ENCODE peak calls at places on chromosome 3, in five cellular contexts. One of them, this sample, is unnamed.

GRCh38 chr3:150020527-150020926 is 49.8 kb upstream of the PFN2 start:
- DNase-seq in Karpas-422: no peak
- DNase-seq in nucleus accumbens: no peak
- DNase-seq in T-helper 17 cell: no peak
- DNase-seq in thoracic aorta: no peak
- DNase-seq in this sample: no peak

GRCh38 chr3:29171583-29171990 is 109.3 kb upstream of the RBMS3 start:
- DNase-seq in nucleus accumbens: no peak
- DNase-seq in T-helper 17 cell: no peak
- DNase-seq in Karpas-422: no peak
- DNase-seq in thoracic aorta: no peak
- DNase-seq in this sample: no peak

GRCh38 chr3:110680365-110680909 is 391.2 kb upstream of the NECTIN3 start:
- DNase-seq in T-helper 17 cell: no peak
- DNase-seq in nucleus accumbens: no peak
- DNase-seq in thoracic aorta: no peak
- DNase-seq in Karpas-422: no peak
- DNase-seq in this sample: no peak

GRCh38 chr3:50299929-50300680 is 900 bp upstream of the HYAL3 start:
- DNase-seq in thoracic aorta: no peak
- DNase-seq in T-helper 17 cell: no peak
- DNase-seq in Karpas-422: no peak
- DNase-seq in nucleus accumbens: no peak
- DNase-seq in this sample: peak

GRCh38 chr3:42023380-42023779 is 61.5 kb upstream of the ULK4 start:
- DNase-seq in thoracic aorta: no peak
- DNase-seq in Karpas-422: no peak
- DNase-seq in nucleus accumbens: no peak
- DNase-seq in T-helper 17 cell: no peak
- DNase-seq in this sample: no peak

GRCh38 chr3:127224118-127224517 is 31.2 kb downstream of the PRR23E start:
- DNase-seq in nucleus accumbens: no peak
- DNase-seq in Karpas-422: peak
- DNase-seq in T-helper 17 cell: no peak
- DNase-seq in thoracic aorta: no peak
- DNase-seq in this sample: no peak

GRCh38 chr3:148178508-148178907 is 519.2 kb upstream of the AGTR1 start:
- DNase-seq in thoracic aorta: no peak
- DNase-seq in T-helper 17 cell: no peak
- DNase-seq in Karpas-422: no peak
- DNase-seq in nucleus accumbens: no peak
- DNase-seq in this sample: no peak

GRCh38 chr3:158935846-158936245 is 134.0 kb downstream of the MFSD1 start:
- DNase-seq in T-helper 17 cell: no peak
- DNase-seq in Karpas-422: no peak
- DNase-seq in thoracic aorta: no peak
- DNase-seq in nucleus accumbens: no peak
- DNase-seq in this sample: no peak

GRCh38 chr3:157464283-157464682 is 27.6 kb downstream of the PTX3 start:
- DNase-seq in T-helper 17 cell: no peak
- DNase-seq in nucleus accumbens: no peak
- DNase-seq in thoracic aorta: no peak
- DNase-seq in Karpas-422: no peak
- DNase-seq in this sample: no peak

GRCh38 chr3:126683506-126683905 is 20.5 kb upstream of the CHCHD6 start:
- DNase-seq in thoracic aorta: no peak
- DNase-seq in T-helper 17 cell: no peak
- DNase-seq in nucleus accumbens: no peak
- DNase-seq in Karpas-422: no peak
- DNase-seq in this sample: no peak

GRCh38 chr3:125140817-125141595 is 71.5 kb downstream of the SLC12A8 start:
- DNase-seq in Karpas-422: no peak
- DNase-seq in T-helper 17 cell: no peak
- DNase-seq in nucleus accumbens: no peak
- DNase-seq in thoracic aorta: no peak
- DNase-seq in this sample: no peak

GRCh38 chr3:48548731-48549705 is 7.6 kb downstream of the PFKFB4 start:
- DNase-seq in thoracic aorta: peak
- DNase-seq in nucleus accumbens: no peak
- DNase-seq in T-helper 17 cell: peak
- DNase-seq in Karpas-422: peak
- DNase-seq in this sample: peak

GRCh38 chr3:38247366-38248035 is 18.1 kb upstream of the SLC22A13 start:
- DNase-seq in nucleus accumbens: no peak
- DNase-seq in T-helper 17 cell: no peak
- DNase-seq in Karpas-422: no peak
- DNase-seq in thoracic aorta: no peak
- DNase-seq in this sample: no peak

GRCh38 chr3:65955792-65956477 is 82.8 kb downstream of the MAGI1 start:
- DNase-seq in Karpas-422: no peak
- DNase-seq in nucleus accumbens: no peak
- DNase-seq in T-helper 17 cell: no peak
- DNase-seq in thoracic aorta: no peak
- DNase-seq in this sample: no peak

GRCh38 chr3:55409802-55410201 is 77.3 kb downstream of the WNT5A start:
- DNase-seq in Karpas-422: no peak
- DNase-seq in thoracic aorta: no peak
- DNase-seq in nucleus accumbens: no peak
- DNase-seq in T-helper 17 cell: no peak
- DNase-seq in this sample: no peak

GRCh38 chr3:168511428-168512014 is 415.8 kb upstream of the GOLIM4 start:
- DNase-seq in nucleus accumbens: no peak
- DNase-seq in T-helper 17 cell: no peak
- DNase-seq in Karpas-422: peak
- DNase-seq in thoracic aorta: no peak
- DNase-seq in this sample: no peak

GRCh38 chr3:46935168-46935858 is 41.2 kb downstream of the CCDC12 start:
- DNase-seq in Karpas-422: no peak
- DNase-seq in T-helper 17 cell: no peak
- DNase-seq in nucleus accumbens: no peak
- DNase-seq in thoracic aorta: peak
- DNase-seq in this sample: peak

GRCh38 chr3:87182023-87182422 is 45.1 kb upstream of the CHMP2B start:
- DNase-seq in thoracic aorta: no peak
- DNase-seq in T-helper 17 cell: no peak
- DNase-seq in nucleus accumbens: no peak
- DNase-seq in Karpas-422: no peak
- DNase-seq in this sample: no peak

GRCh38 chr3:126127904-126128303 is 44.0 kb upstream of the SLC41A3 start:
- DNase-seq in Karpas-422: no peak
- DNase-seq in T-helper 17 cell: no peak
- DNase-seq in nucleus accumbens: no peak
- DNase-seq in thoracic aorta: no peak
- DNase-seq in this sample: peak

GRCh38 chr3:45367451-45367850 is 20.9 kb upstream of the LARS2 start:
- DNase-seq in T-helper 17 cell: no peak
- DNase-seq in Karpas-422: no peak
- DNase-seq in nucleus accumbens: no peak
- DNase-seq in thoracic aorta: no peak
- DNase-seq in this sample: no peak

GRCh38 chr3:72591522-72592421 is 256.5 kb downstream of the SHQ1 start:
- DNase-seq in nucleus accumbens: no peak
- DNase-seq in thoracic aorta: peak
- DNase-seq in T-helper 17 cell: no peak
- DNase-seq in Karpas-422: no peak
- DNase-seq in this sample: no peak